ENCODE peak calls at places on chromosome 13, in four cellular contexts. One of them, this sample, is unnamed.

GRCh38 chr13:107203146-107203847 is 635.4 kb upstream of the ARGLU1 start:
- DNase-seq in A549: peak
- DNase-seq in K562: peak
- DNase-seq in SK-N-SH: peak
- DNase-seq in this sample: peak

GRCh38 chr13:30049692-30050091 is 199.3 kb upstream of the UBL3 start:
- DNase-seq in A549: no peak
- DNase-seq in K562: peak
- DNase-seq in SK-N-SH: no peak
- DNase-seq in this sample: peak

GRCh38 chr13:85266771-85267170 is 532.4 kb downstream of the SLITRK6 start:
- DNase-seq in A549: no peak
- DNase-seq in K562: no peak
- DNase-seq in SK-N-SH: no peak
- DNase-seq in this sample: no peak

GRCh38 chr13:20405691-20406090 is 120.0 kb downstream of the CRYL1 start:
- DNase-seq in A549: no peak
- DNase-seq in K562: no peak
- DNase-seq in SK-N-SH: no peak
- DNase-seq in this sample: no peak

GRCh38 chr13:78608705-78609463 is 5.5 kb upstream of the POU4F1 start:
- DNase-seq in A549: no peak
- DNase-seq in K562: no peak
- DNase-seq in SK-N-SH: peak
- DNase-seq in this sample: no peak

GRCh38 chr13:67383358-67383757 is 153.2 kb upstream of the PCDH9 start:
- DNase-seq in A549: peak
- DNase-seq in K562: no peak
- DNase-seq in SK-N-SH: no peak
- DNase-seq in this sample: no peak

GRCh38 chr13:111904166-111904565 is 162.8 kb upstream of the SOX1 start:
- DNase-seq in A549: no peak
- DNase-seq in K562: no peak
- DNase-seq in SK-N-SH: no peak
- DNase-seq in this sample: no peak

GRCh38 chr13:26323127-26323526 is 69.2 kb downstream of the CDK8 start:
- DNase-seq in A549: no peak
- DNase-seq in K562: no peak
- DNase-seq in SK-N-SH: no peak
- DNase-seq in this sample: no peak

GRCh38 chr13:25180450-25180794 is 8.3 kb upstream of the AMER2 start:
- DNase-seq in A549: no peak
- DNase-seq in K562: no peak
- DNase-seq in SK-N-SH: no peak
- DNase-seq in this sample: no peak

GRCh38 chr13:22505489-22505888 is 675.3 kb upstream of the SGCG start:
- DNase-seq in A549: no peak
- DNase-seq in K562: no peak
- DNase-seq in SK-N-SH: no peak
- DNase-seq in this sample: no peak

GRCh38 chr13:74135306-74136088 is 1.3 kb upstream of the KLF12 start:
- DNase-seq in A549: peak
- DNase-seq in K562: peak
- DNase-seq in SK-N-SH: peak
- DNase-seq in this sample: peak

GRCh38 chr13:113869263-113869662 is 5.4 kb upstream of the GAS6 start:
- DNase-seq in A549: no peak
- DNase-seq in K562: no peak
- DNase-seq in SK-N-SH: no peak
- DNase-seq in this sample: no peak

GRCh38 chr13:99275093-99275469 is 16.9 kb upstream of the GPR18 start:
- DNase-seq in A549: no peak
- DNase-seq in K562: no peak
- DNase-seq in SK-N-SH: no peak
- DNase-seq in this sample: no peak

GRCh38 chr13:41546372-41547252 is 89.3 kb downstream of the RGCC start:
- DNase-seq in A549: no peak
- DNase-seq in K562: no peak
- DNase-seq in SK-N-SH: no peak
- DNase-seq in this sample: peak

GRCh38 chr13:80339578-80339840 is 1.4 kb downstream of the SPRY2 start:
- DNase-seq in A549: no peak
- DNase-seq in K562: no peak
- DNase-seq in SK-N-SH: peak
- DNase-seq in this sample: no peak

GRCh38 chr13:63517376-63517775 is 2101.7 kb upstream of the PCDH20 start:
- DNase-seq in A549: no peak
- DNase-seq in K562: no peak
- DNase-seq in SK-N-SH: no peak
- DNase-seq in this sample: no peak

GRCh38 chr13:29140277-29140676 is 320.1 kb downstream of the MTUS2 start:
- DNase-seq in A549: no peak
- DNase-seq in K562: no peak
- DNase-seq in SK-N-SH: no peak
- DNase-seq in this sample: no peak

GRCh38 chr13:46143239-46143701 is 38.4 kb upstream of the CPB2 start:
- DNase-seq in A549: peak
- DNase-seq in K562: no peak
- DNase-seq in SK-N-SH: no peak
- DNase-seq in this sample: no peak

GRCh38 chr13:32577032-32577431 is 9.2 kb upstream of the PDS5B start:
- DNase-seq in A549: no peak
- DNase-seq in K562: no peak
- DNase-seq in SK-N-SH: no peak
- DNase-seq in this sample: no peak

GRCh38 chr13:101455863-101456262 is 3.4 kb downstream of the ITGBL1 start:
- DNase-seq in A549: peak
- DNase-seq in K562: no peak
- DNase-seq in SK-N-SH: no peak
- DNase-seq in this sample: no peak

GRCh38 chr13:37615271-37615670 is 16.7 kb upstream of the POSTN start:
- DNase-seq in A549: no peak
- DNase-seq in K562: no peak
- DNase-seq in SK-N-SH: no peak
- DNase-seq in this sample: no peak

GRCh38 chr13:61030445-61030844 is 385.2 kb downstream of the PCDH20 start:
- DNase-seq in A549: no peak
- DNase-seq in K562: no peak
- DNase-seq in SK-N-SH: no peak
- DNase-seq in this sample: no peak

GRCh38 chr13:20702530-20702929 is 969 bp upstream of the IL17D start:
- DNase-seq in A549: no peak
- DNase-seq in K562: no peak
- DNase-seq in SK-N-SH: no peak
- DNase-seq in this sample: peak

GRCh38 chr13:29428310-29428991 is 167.0 kb downstream of the SLC7A1 start:
- DNase-seq in A549: no peak
- DNase-seq in K562: no peak
- DNase-seq in SK-N-SH: peak
- DNase-seq in this sample: peak

GRCh38 chr13:58531614-58532013 is 900.1 kb downstream of the PCDH17 start:
- DNase-seq in A549: no peak
- DNase-seq in K562: no peak
- DNase-seq in SK-N-SH: no peak
- DNase-seq in this sample: no peak

GRCh38 chr13:31631071-31631470 is 108.3 kb upstream of the RXFP2 start:
- DNase-seq in A549: no peak
- DNase-seq in K562: no peak
- DNase-seq in SK-N-SH: no peak
- DNase-seq in this sample: peak

GRCh38 chr13:41122838-41123237 is 9.8 kb downstream of the KBTBD6 start:
- DNase-seq in A549: no peak
- DNase-seq in K562: no peak
- DNase-seq in SK-N-SH: no peak
- DNase-seq in this sample: no peak

GRCh38 chr13:42486711-42487198 is 87.2 kb upstream of the TNFSF11 start:
- DNase-seq in A549: peak
- DNase-seq in K562: no peak
- DNase-seq in SK-N-SH: no peak
- DNase-seq in this sample: peak

GRCh38 chr13:94825507-94825906 is 113.2 kb upstream of the SOX21 start:
- DNase-seq in A549: no peak
- DNase-seq in K562: no peak
- DNase-seq in SK-N-SH: peak
- DNase-seq in this sample: no peak

GRCh38 chr13:29849071-29849541 is 1.3 kb downstream of the UBL3 start:
- DNase-seq in A549: peak
- DNase-seq in K562: no peak
- DNase-seq in SK-N-SH: peak
- DNase-seq in this sample: peak

GRCh38 chr13:98537740-98538139 is 39.2 kb downstream of the STK24 start:
- DNase-seq in A549: no peak
- DNase-seq in K562: no peak
- DNase-seq in SK-N-SH: no peak
- DNase-seq in this sample: no peak

GRCh38 chr13:65310663-65311328 is 1919.3 kb downstream of the PCDH9 start:
- DNase-seq in A549: no peak
- DNase-seq in K562: no peak
- DNase-seq in SK-N-SH: no peak
- DNase-seq in this sample: no peak

GRCh38 chr13:65302691-65303090 is 1927.4 kb downstream of the PCDH9 start:
- DNase-seq in A549: no peak
- DNase-seq in K562: no peak
- DNase-seq in SK-N-SH: no peak
- DNase-seq in this sample: no peak

GRCh38 chr13:65309906-65310305 is 1920.2 kb downstream of the PCDH9 start:
- DNase-seq in A549: no peak
- DNase-seq in K562: no peak
- DNase-seq in SK-N-SH: no peak
- DNase-seq in this sample: no peak

DNA sequence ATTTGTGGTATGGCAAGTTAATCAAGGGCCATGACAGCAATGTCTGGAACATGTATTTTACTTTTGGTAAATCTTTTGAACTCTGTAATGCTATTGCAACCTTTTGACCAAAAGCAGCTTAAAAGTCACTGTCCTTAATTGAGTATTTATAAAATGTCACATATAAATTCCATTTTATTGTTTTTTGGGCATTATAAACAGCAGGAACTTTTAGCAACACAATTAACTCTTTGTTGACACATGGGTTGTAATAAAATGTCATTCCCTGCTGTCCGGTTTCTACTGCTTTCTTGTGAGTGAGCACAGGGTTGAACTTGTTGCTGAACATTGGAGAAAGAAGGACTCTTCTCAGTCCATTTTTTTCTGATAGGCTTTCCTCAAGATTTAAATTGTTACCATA is 1923.1 kb downstream of the PCDH9 start:
- DNase-seq in A549: no peak
- DNase-seq in K562: no peak
- DNase-seq in SK-N-SH: no peak
- DNase-seq in this sample: no peak
- TF ChIP-seq MAX in A549: no peak
- TF ChIP-seq MAX in K562: no peak
- TF ChIP-seq MAX in SK-N-SH: no peak
- TF ChIP-seq MAX in this sample: no peak

DNA sequence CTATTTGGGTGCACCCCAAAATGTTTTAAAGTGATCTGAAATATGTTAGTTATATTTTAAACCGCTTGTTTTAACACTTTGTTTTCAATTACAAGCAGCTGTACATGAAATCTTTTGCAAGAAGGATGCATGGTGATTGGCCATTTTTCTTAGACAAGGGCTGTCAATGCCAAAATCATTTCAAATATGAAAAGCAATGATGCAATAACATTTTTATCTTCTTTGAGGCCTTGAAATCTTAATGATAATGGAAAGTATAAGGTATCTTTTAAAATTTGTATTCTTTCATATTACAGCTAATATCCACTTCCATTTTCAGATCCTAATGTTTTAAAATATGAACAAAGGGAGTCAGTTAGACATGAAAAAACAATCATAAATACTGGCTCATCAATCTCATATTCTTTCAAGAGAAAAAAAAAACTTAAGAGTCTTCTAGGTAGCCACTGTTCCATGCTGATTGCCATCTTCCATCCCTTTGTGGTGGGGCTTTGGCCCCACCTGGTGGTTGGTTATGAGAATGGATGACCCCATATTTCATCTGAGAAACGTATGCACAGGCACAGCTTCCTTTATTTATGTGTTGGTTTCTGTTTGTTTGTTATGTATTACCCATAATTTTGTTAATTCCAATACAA is 330.3 kb upstream of the MIR17HG start:
- DNase-seq in A549: peak
- DNase-seq in K562: peak
- DNase-seq in SK-N-SH: peak
- DNase-seq in this sample: peak
- TF ChIP-seq CTCF in A549: peak
- TF ChIP-seq CTCF in K562: peak
- TF ChIP-seq CTCF in SK-N-SH: peak
- TF ChIP-seq CTCF in this sample: peak

DNA sequence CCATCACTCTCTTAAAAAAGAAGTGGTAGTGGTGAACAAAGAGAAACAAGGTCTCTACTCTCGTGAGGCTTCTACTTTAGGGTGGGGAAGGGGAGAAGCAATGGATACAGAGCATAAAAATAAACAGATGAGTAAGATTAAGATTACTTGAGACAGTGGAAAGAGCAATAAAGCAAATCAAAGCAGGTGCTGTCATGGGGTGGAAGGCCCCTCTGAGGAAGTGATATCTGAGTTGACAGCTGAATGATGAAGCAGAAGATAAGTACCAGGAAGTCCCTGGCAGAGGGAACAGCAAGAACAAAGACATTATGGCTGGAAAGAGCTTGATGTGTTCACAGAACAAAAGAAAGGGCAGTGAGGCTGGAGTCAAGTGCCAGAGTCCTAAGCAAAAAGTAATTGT is 221.8 kb downstream of the ENOX1 start:
- DNase-seq in A549: no peak
- DNase-seq in K562: no peak
- DNase-seq in SK-N-SH: no peak
- DNase-seq in this sample: no peak
- TF ChIP-seq MAX in A549: no peak
- TF ChIP-seq MAX in K562: no peak
- TF ChIP-seq MAX in SK-N-SH: no peak
- TF ChIP-seq MAX in this sample: no peak

DNA sequence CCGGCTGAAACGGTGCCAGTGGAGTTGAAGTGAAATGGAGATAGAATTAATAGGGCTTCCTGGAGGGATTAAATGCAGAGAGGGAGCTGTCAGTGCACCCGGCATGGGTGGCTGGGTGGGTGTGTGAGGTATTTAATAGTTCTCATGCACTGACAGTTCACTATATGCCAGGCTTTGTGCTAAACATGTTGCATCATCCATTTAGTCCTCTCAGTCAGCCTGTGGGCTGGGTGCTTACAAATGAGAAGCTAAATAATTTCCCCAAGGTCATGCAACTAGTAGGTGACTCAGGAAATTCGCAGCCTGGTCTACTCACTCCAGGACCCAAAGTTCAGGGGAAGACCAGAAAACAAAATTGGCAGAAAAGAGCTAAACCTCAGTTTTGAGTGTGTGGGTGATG is 63.5 kb upstream of the SPATA13 start:
- DNase-seq in A549: peak
- DNase-seq in K562: no peak
- DNase-seq in SK-N-SH: no peak
- DNase-seq in this sample: peak
- TF ChIP-seq CTCF in A549: no peak
- TF ChIP-seq CTCF in K562: no peak
- TF ChIP-seq CTCF in SK-N-SH: no peak
- TF ChIP-seq CTCF in this sample: no peak